ENCODE peak calls at places on chromosomes 12 and 14, in nine cellular contexts. P is type B pancreatic cell, I is right lobe of liver, R is Daoy, V is pancreas, Q is mesothelial cell of epicardium, B is NCI-H1105, F is NCI-H345, K is upper lobe of right lung. L is an unnamed sample.

GRCh38 chr14:59254911-59255545 is 66.6 kb downstream of the DAAM1 start:
- DNase-seq in V (peak), I (no peak), Q (no peak), F (peak), R (peak), P (no peak), B (no peak), K (no peak), L (no peak)

GRCh38 chr14:58299665-58300202 is 1.4 kb downstream of the ARID4A start:
- DNase-seq in Q (peak), V (no peak), K (no peak), I (no peak), R (peak), B (no peak), P (no peak), F (peak), L (no peak)

GRCh38 chr14:60197629-60198318 is 32.6 kb upstream of the DHRS7 start:
- DNase-seq in Q (no peak), I (no peak), K (no peak), V (no peak), P (no peak), R (peak), F (no peak), B (no peak), L (no peak)

GRCh38 chr14:74647834-74648361 is 35.9 kb upstream of the LTBP2 start:
- DNase-seq in K (no peak), F (peak), V (peak), R (no peak), P (no peak), B (peak), I (no peak), Q (no peak), L (peak)

GRCh38 chr12:14774944-14775651 is 28.2 kb downstream of the WBP11 start:
- DNase-seq in V (peak), I (peak), Q (peak), K (peak), F (no peak), B (no peak), R (no peak), P (peak), L (no peak)

GRCh38 chr12:18130855-18131254 is 40.9 kb upstream of the RERGL start:
- DNase-seq in K (no peak), V (no peak), F (no peak), R (no peak), I (no peak), P (no peak), B (no peak), Q (no peak), L (no peak)

GRCh38 chr14:101705733-101706508 is 55.6 kb upstream of the PPP2R5C start:
- DNase-seq in P (no peak), Q (no peak), B (no peak), R (peak), V (peak), F (peak), K (peak), I (peak), L (no peak)

GRCh38 chr14:81313775-81314429 is 86.2 kb downstream of the STON2 start:
- DNase-seq in P (no peak), Q (no peak), F (no peak), K (no peak), V (no peak), R (no peak), B (no peak), I (no peak), L (no peak)

GRCh38 chr14:56025191-56025590 is 93.0 kb upstream of the PELI2 start:
- DNase-seq in Q (no peak), K (no peak), F (no peak), R (no peak), B (no peak), P (no peak), I (no peak), V (no peak), L (no peak)

GRCh38 chr12:71303199-71303598 is 136.4 kb upstream of the LGR5 start:
- DNase-seq in I (no peak), R (no peak), K (no peak), Q (no peak), F (no peak), V (no peak), B (no peak), P (no peak), L (no peak)

GRCh38 chr12:104522985-104523719 is 66.4 kb downstream of the CHST11 start:
- DNase-seq in Q (no peak), V (no peak), I (no peak), P (no peak), F (no peak), B (no peak), K (no peak), R (no peak), L (no peak)

GRCh38 chr12:28130625-28131598 is 59.3 kb upstream of the CCDC91 start:
- DNase-seq in Q (peak), F (no peak), K (no peak), R (peak), V (no peak), P (no peak), B (no peak), I (no peak), L (no peak)

GRCh38 chr12:110819150-110819549 is 27.6 kb upstream of the CCDC63 start:
- DNase-seq in B (no peak), F (no peak), R (no peak), Q (no peak), I (no peak), K (no peak), V (no peak), P (no peak), L (no peak)

GRCh38 chr12:103913100-103913499 is 17.1 kb upstream of the HSP90B1 start:
- DNase-seq in R (no peak), F (no peak), V (no peak), I (no peak), K (no peak), Q (no peak), B (no peak), P (no peak), L (no peak)

GRCh38 chr14:99522025-99522401 is 40.8 kb downstream of the CCNK start:
- DNase-seq in Q (no peak), K (no peak), F (no peak), B (no peak), V (no peak), I (peak), P (no peak), R (no peak), L (no peak)

GRCh38 chr14:59123975-59124374 is 64.5 kb upstream of the DAAM1 start:
- DNase-seq in P (no peak), I (no peak), Q (no peak), K (no peak), R (no peak), F (peak), V (no peak), B (no peak), L (peak)

GRCh38 chr14:58977366-58977765 is 211.1 kb upstream of the DAAM1 start:
- DNase-seq in K (no peak), F (no peak), B (no peak), Q (no peak), I (no peak), P (no peak), V (no peak), R (peak), L (no peak)

GRCh38 chr12:108017658-108018057 is 111.4 kb upstream of the WSCD2 start:
- DNase-seq in I (no peak), R (no peak), V (no peak), P (no peak), K (no peak), F (no peak), B (no peak), Q (no peak), L (no peak)

GRCh38 chr14:29836395-29836794 is 91.3 kb downstream of the PRKD1 start:
- DNase-seq in F (no peak), Q (no peak), P (no peak), K (no peak), I (no peak), V (no peak), R (no peak), B (no peak), L (no peak)

GRCh38 chr14:92688434-92689375 is 59.7 kb downstream of the LGMN start:
- DNase-seq in Q (no peak), I (no peak), B (no peak), V (peak), F (peak), K (peak), P (no peak), R (no peak), L (peak)

GRCh38 chr12:44874981-44875416 is 1.1 kb downstream of the NELL2 start:
- DNase-seq in F (no peak), B (peak), V (no peak), K (no peak), Q (no peak), P (peak), R (peak), I (peak), L (no peak)

GRCh38 chr12:1474059-1474537 is 120.3 kb downstream of the FBXL14 start:
- DNase-seq in Q (peak), P (peak), B (no peak), F (peak), R (peak), V (no peak), I (no peak), K (no peak), L (no peak)

GRCh38 chr12:95004610-95005009 is 1.1 kb upstream of the NDUFA12 start:
- DNase-seq in Q (no peak), R (no peak), K (no peak), P (no peak), I (no peak), B (no peak), V (no peak), F (no peak), L (no peak)

GRCh38 chr14:81453166-81453766 is 53.1 kb upstream of the STON2 start:
- DNase-seq in P (no peak), K (no peak), F (peak), R (peak), V (no peak), B (peak), I (no peak), Q (peak), L (peak)